ENCODE peak calls at places on chromosomes 16 and 17, in eight cellular contexts. X is stimulated activated naive B cell treated with anti-CD40 and anti-IgM and Interleukin-4, amounts not matched to agents 10 μg/mL and 1 μg/mL and 100 μg/mL, for 72 hours; R is head of caudate nucleus; S is NCI-H1092; V is stimulated activated naive CD8-positive, alpha-beta T cell treated with anti-CD3 and anti-CD28 coated beads, Interleukin-15, Interleukin-2, amounts not matched to agents 100 U/mL and 50 U/mL, for 24 hours; Q is psoas muscle; Y is stimulated activated CD8-positive, alpha-beta memory T cell treated with anti-CD3 and anti-CD28 coated beads, Interleukin-15, amount 100 ng/mL, for 24 hours; J is caudate nucleus. K is an unnamed sample.

GRCh38 chr16:4506450-4506849 is 30.3 kb downstream of the HMOX2 start:
- DNase-seq in S (peak), X (peak), J (peak), V (peak), R (peak), Q (no peak), Y (no peak), K (peak)

GRCh38 chr17:61410555-61411089 is 11.0 kb downstream of the TBX2 start:
- DNase-seq in J (no peak), R (peak), V (peak), Q (peak), Y (peak), X (no peak), S (no peak), K (peak)

GRCh38 chr16:51545951-51546350 is 394.9 kb upstream of the SALL1 start:
- DNase-seq in V (no peak), Q (no peak), X (no peak), R (no peak), S (no peak), Y (no peak), J (no peak), K (no peak)

GRCh38 chr16:11978080-11978479 is 1.5 kb downstream of the SNX29 start:
- DNase-seq in X (no peak), S (no peak), J (no peak), R (no peak), V (no peak), Y (no peak), Q (no peak), K (no peak)

GRCh38 chr17:78392295-78392694 is 13.8 kb downstream of the PGS1 start:
- DNase-seq in S (no peak), V (no peak), X (no peak), J (no peak), Y (no peak), Q (no peak), R (no peak), K (no peak)

GRCh38 chr17:6241381-6241780 is 171.2 kb downstream of the WSCD1 start:
- DNase-seq in V (no peak), Y (no peak), X (no peak), S (no peak), R (no peak), J (no peak), Q (no peak), K (no peak)

GRCh38 chr17:39981207-39982068 is 831 bp downstream of the PSMD3 start:
- DNase-seq in V (no peak), Y (no peak), R (no peak), Q (no peak), S (no peak), X (no peak), J (no peak), K (no peak)

GRCh38 chr17:28867276-28867675 is 12.5 kb downstream of the ERAL1 start:
- DNase-seq in V (no peak), R (no peak), J (no peak), Y (no peak), Q (no peak), X (no peak), S (no peak), K (no peak)

GRCh38 chr17:48624544-48625501 is 1.3 kb downstream of the HOXB9 start:
- DNase-seq in V (no peak), J (no peak), Q (no peak), Y (no peak), X (no peak), S (peak), R (no peak), K (no peak)

GRCh38 chr17:80855968-80856862 is 135.4 kb upstream of the CHMP6 start:
- DNase-seq in V (peak), S (no peak), J (no peak), R (no peak), X (peak), Q (peak), Y (no peak), K (peak)

GRCh38 chr16:67719778-67720144 is 645 bp upstream of the GFOD2 start:
- DNase-seq in R (peak), X (peak), Q (no peak), J (peak), S (no peak), Y (no peak), V (peak), K (peak)

GRCh38 chr17:7347630-7348477 is 4.1 kb upstream of the KCTD11 start:
- DNase-seq in J (no peak), Q (peak), X (no peak), R (no peak), S (no peak), Y (no peak), V (no peak), K (no peak)

GRCh38 chr17:596287-596686 is 118.4 kb downstream of the VPS53 start:
- DNase-seq in X (no peak), S (no peak), R (no peak), Y (no peak), V (no peak), J (no peak), Q (no peak), K (no peak)

GRCh38 chr16:67100569-67101300 is 9.0 kb upstream of the PHAF1 start:
- DNase-seq in R (no peak), S (no peak), X (no peak), V (no peak), J (no peak), Q (no peak), Y (no peak), K (no peak)

GRCh38 chr16:77971306-77972131 is 50.8 kb upstream of the CLEC3A start:
- DNase-seq in S (peak), Q (peak), R (peak), Y (peak), V (peak), J (peak), X (peak), K (peak)

GRCh38 chr17:58083491-58084316 is 485 bp downstream of the DYNLL2 start:
- DNase-seq in Y (no peak), J (no peak), Q (peak), X (peak), R (peak), V (peak), S (peak), K (peak)

GRCh38 chr17:17367931-17368330 is 64.8 kb downstream of the NT5M start:
- DNase-seq in J (no peak), Q (peak), X (no peak), S (no peak), R (no peak), Y (no peak), V (no peak), K (no peak)

GRCh38 chr17:66580178-66580577 is 254.7 kb upstream of the CACNG5 start:
- DNase-seq in X (no peak), S (no peak), Q (no peak), R (no peak), J (no peak), Y (no peak), V (no peak), K (no peak)